ENCODE peak calls at places on chromosomes 6 and 20, in nine cellular contexts. One of them, this sample, is unnamed.
A peak's percentile ranks its signal among the peaks of the same experiment; 100 is the strongest.

GRCh38 chr20:34987288-34988175 is 31.9 kb downstream of the MYH7B start:
- DNase-seq in IMR-90: no peak
- DNase-seq in endothelial cell of umbilical vein: no peak
- DNase-seq in body of pancreas: no peak
- DNase-seq in erythroblast: no peak
- DNase-seq in GM12878: no peak
- DNase-seq in right lobe of liver: peak; percentile 47
- DNase-seq in GM12892: no peak
- DNase-seq in H54: no peak
- DNase-seq in this sample: no peak

GRCh38 chr6:135012764-135013163 is 41.9 kb downstream of the HBS1L start:
- DNase-seq in IMR-90: peak; percentile 84
- DNase-seq in endothelial cell of umbilical vein: no peak
- DNase-seq in body of pancreas: no peak
- DNase-seq in erythroblast: no peak
- DNase-seq in GM12878: no peak
- DNase-seq in right lobe of liver: no peak
- DNase-seq in GM12892: no peak
- DNase-seq in H54: no peak
- DNase-seq in this sample: no peak

GRCh38 chr6:63537126-63537958 is 34.9 kb upstream of the LOC128125822 start:
- DNase-seq in IMR-90: no peak
- DNase-seq in endothelial cell of umbilical vein: no peak
- DNase-seq in body of pancreas: no peak
- DNase-seq in erythroblast: no peak
- DNase-seq in GM12878: peak; percentile 36
- DNase-seq in right lobe of liver: no peak
- DNase-seq in GM12892: no peak
- DNase-seq in H54: no peak
- DNase-seq in this sample: no peak

GRCh38 chr6:142357879-142358278 is 56.1 kb downstream of the ADGRG6 start:
- DNase-seq in IMR-90: peak; percentile 71
- DNase-seq in endothelial cell of umbilical vein: no peak
- DNase-seq in body of pancreas: no peak
- DNase-seq in erythroblast: no peak
- DNase-seq in GM12878: no peak
- DNase-seq in right lobe of liver: no peak
- DNase-seq in GM12892: no peak
- DNase-seq in H54: no peak
- DNase-seq in this sample: no peak

GRCh38 chr6:143225929-143226328 is 165.2 kb downstream of the AIG1 start:
- DNase-seq in IMR-90: no peak
- DNase-seq in endothelial cell of umbilical vein: no peak
- DNase-seq in body of pancreas: no peak
- DNase-seq in erythroblast: no peak
- DNase-seq in GM12878: no peak
- DNase-seq in right lobe of liver: no peak
- DNase-seq in GM12892: no peak
- DNase-seq in H54: no peak
- DNase-seq in this sample: no peak

GRCh38 chr6:169854813-169855212 is 103.4 kb downstream of the ERMARD start:
- DNase-seq in IMR-90: no peak
- DNase-seq in endothelial cell of umbilical vein: no peak
- DNase-seq in body of pancreas: no peak
- DNase-seq in erythroblast: no peak
- DNase-seq in GM12878: no peak
- DNase-seq in right lobe of liver: no peak
- DNase-seq in GM12892: no peak
- DNase-seq in H54: no peak
- DNase-seq in this sample: peak; percentile 10

GRCh38 chr6:35181313-35181932 is 32.3 kb upstream of the SCUBE3 start:
- DNase-seq in IMR-90: peak; percentile 64
- DNase-seq in endothelial cell of umbilical vein: no peak
- DNase-seq in body of pancreas: no peak
- DNase-seq in erythroblast: no peak
- DNase-seq in GM12878: no peak
- DNase-seq in right lobe of liver: no peak
- DNase-seq in GM12892: no peak
- DNase-seq in H54: no peak
- DNase-seq in this sample: no peak

GRCh38 chr6:81376745-81377144 is 375.7 kb downstream of the TENT5A start:
- DNase-seq in IMR-90: no peak
- DNase-seq in endothelial cell of umbilical vein: no peak
- DNase-seq in body of pancreas: no peak
- DNase-seq in erythroblast: no peak
- DNase-seq in GM12878: no peak
- DNase-seq in right lobe of liver: no peak
- DNase-seq in GM12892: no peak
- DNase-seq in H54: no peak
- DNase-seq in this sample: no peak

GRCh38 chr20:63086421-63087235 is 79.9 kb upstream of the BHLHE23 start:
- DNase-seq in IMR-90: no peak
- DNase-seq in endothelial cell of umbilical vein: no peak
- DNase-seq in body of pancreas: no peak
- DNase-seq in erythroblast: no peak
- DNase-seq in GM12878: no peak
- DNase-seq in right lobe of liver: peak; percentile 45
- DNase-seq in GM12892: no peak
- DNase-seq in H54: no peak
- DNase-seq in this sample: no peak

GRCh38 chr20:12924126-12924525 is 84.6 kb upstream of the SPTLC3 start:
- DNase-seq in IMR-90: no peak
- DNase-seq in endothelial cell of umbilical vein: no peak
- DNase-seq in body of pancreas: no peak
- DNase-seq in erythroblast: no peak
- DNase-seq in GM12878: no peak
- DNase-seq in right lobe of liver: no peak
- DNase-seq in GM12892: no peak
- DNase-seq in H54: no peak
- DNase-seq in this sample: no peak

GRCh38 chr6:73481969-73482368 is 20.4 kb downstream of the MTO1 start:
- DNase-seq in IMR-90: no peak
- DNase-seq in endothelial cell of umbilical vein: no peak
- DNase-seq in body of pancreas: no peak
- DNase-seq in erythroblast: no peak
- DNase-seq in GM12878: no peak
- DNase-seq in right lobe of liver: no peak
- DNase-seq in GM12892: no peak
- DNase-seq in H54: no peak
- DNase-seq in this sample: no peak

GRCh38 chr6:138357928-138358327 is 19.8 kb upstream of the SMIM28 start:
- DNase-seq in IMR-90: no peak
- DNase-seq in endothelial cell of umbilical vein: no peak
- DNase-seq in body of pancreas: no peak
- DNase-seq in erythroblast: no peak
- DNase-seq in GM12878: no peak
- DNase-seq in right lobe of liver: no peak
- DNase-seq in GM12892: no peak
- DNase-seq in H54: no peak
- DNase-seq in this sample: no peak

GRCh38 chr20:50395258-50395729 is 114.9 kb upstream of the PTPN1 start:
- DNase-seq in IMR-90: peak; percentile 34
- DNase-seq in endothelial cell of umbilical vein: no peak
- DNase-seq in body of pancreas: peak; percentile 85
- DNase-seq in erythroblast: no peak
- DNase-seq in GM12878: no peak
- DNase-seq in right lobe of liver: peak; percentile 94
- DNase-seq in GM12892: no peak
- DNase-seq in H54: peak; percentile 56
- DNase-seq in this sample: peak; percentile 89
- TF ChIP-seq POLR2A in IMR-90: no peak
- TF ChIP-seq POLR2A in endothelial cell of umbilical vein: no peak
- TF ChIP-seq POLR2A in body of pancreas: peak; percentile 13
- TF ChIP-seq POLR2A in erythroblast: no peak
- TF ChIP-seq POLR2A in GM12878: no peak
- TF ChIP-seq POLR2A in right lobe of liver: peak; percentile 72
- TF ChIP-seq POLR2A in GM12892: no peak
- TF ChIP-seq POLR2A in H54: no peak
- TF ChIP-seq POLR2A in this sample: no peak

GRCh38 chr20:54174452-54175175 is 828 bp upstream of the CYP24A1 start:
- DNase-seq in IMR-90: no peak
- DNase-seq in endothelial cell of umbilical vein: no peak
- DNase-seq in body of pancreas: no peak
- DNase-seq in erythroblast: no peak
- DNase-seq in GM12878: no peak
- DNase-seq in right lobe of liver: no peak
- DNase-seq in GM12892: no peak
- DNase-seq in H54: no peak
- DNase-seq in this sample: no peak
- TF ChIP-seq POLR2A in IMR-90: no peak
- TF ChIP-seq POLR2A in endothelial cell of umbilical vein: no peak
- TF ChIP-seq POLR2A in body of pancreas: no peak
- TF ChIP-seq POLR2A in erythroblast: no peak
- TF ChIP-seq POLR2A in GM12878: no peak
- TF ChIP-seq POLR2A in right lobe of liver: no peak
- TF ChIP-seq POLR2A in GM12892: no peak
- TF ChIP-seq POLR2A in H54: no peak
- TF ChIP-seq POLR2A in this sample: no peak

GRCh38 chr20:10436053-10436699 is 1.1 kb downstream of the SLX4IP start:
- DNase-seq in IMR-90: no peak
- DNase-seq in endothelial cell of umbilical vein: no peak
- DNase-seq in body of pancreas: no peak
- DNase-seq in erythroblast: peak; percentile 26
- DNase-seq in GM12878: no peak
- DNase-seq in right lobe of liver: peak; percentile 61
- DNase-seq in GM12892: no peak
- DNase-seq in H54: no peak
- DNase-seq in this sample: no peak

GRCh38 chr20:10433623-10434466 is at the start of gene MKKS:
- DNase-seq in IMR-90: peak; percentile 91
- DNase-seq in endothelial cell of umbilical vein: peak; percentile 90
- DNase-seq in body of pancreas: peak; percentile 91
- DNase-seq in erythroblast: peak; percentile 95
- DNase-seq in GM12878: no peak
- DNase-seq in right lobe of liver: peak; percentile 94
- DNase-seq in GM12892: peak; percentile 66
- DNase-seq in H54: peak; percentile 64
- DNase-seq in this sample: peak; percentile 89

GRCh38 chr20:10433014-10433622 is 904 bp downstream of the MKKS start:
- DNase-seq in IMR-90: peak; percentile 7
- DNase-seq in endothelial cell of umbilical vein: peak; percentile 50
- DNase-seq in body of pancreas: no peak
- DNase-seq in erythroblast: no peak
- DNase-seq in GM12878: no peak
- DNase-seq in right lobe of liver: no peak
- DNase-seq in GM12892: no peak
- DNase-seq in H54: no peak
- DNase-seq in this sample: no peak

GRCh38 chr20:10434467-10434831 is 427 bp upstream of the MKKS start:
- DNase-seq in IMR-90: peak; percentile 99
- DNase-seq in endothelial cell of umbilical vein: peak; percentile 100
- DNase-seq in body of pancreas: peak; percentile 97
- DNase-seq in erythroblast: peak; percentile 96
- DNase-seq in GM12878: peak; percentile 87
- DNase-seq in right lobe of liver: peak; percentile 92
- DNase-seq in GM12892: peak; percentile 44
- DNase-seq in H54: peak; percentile 55
- DNase-seq in this sample: peak; percentile 94

DNA sequence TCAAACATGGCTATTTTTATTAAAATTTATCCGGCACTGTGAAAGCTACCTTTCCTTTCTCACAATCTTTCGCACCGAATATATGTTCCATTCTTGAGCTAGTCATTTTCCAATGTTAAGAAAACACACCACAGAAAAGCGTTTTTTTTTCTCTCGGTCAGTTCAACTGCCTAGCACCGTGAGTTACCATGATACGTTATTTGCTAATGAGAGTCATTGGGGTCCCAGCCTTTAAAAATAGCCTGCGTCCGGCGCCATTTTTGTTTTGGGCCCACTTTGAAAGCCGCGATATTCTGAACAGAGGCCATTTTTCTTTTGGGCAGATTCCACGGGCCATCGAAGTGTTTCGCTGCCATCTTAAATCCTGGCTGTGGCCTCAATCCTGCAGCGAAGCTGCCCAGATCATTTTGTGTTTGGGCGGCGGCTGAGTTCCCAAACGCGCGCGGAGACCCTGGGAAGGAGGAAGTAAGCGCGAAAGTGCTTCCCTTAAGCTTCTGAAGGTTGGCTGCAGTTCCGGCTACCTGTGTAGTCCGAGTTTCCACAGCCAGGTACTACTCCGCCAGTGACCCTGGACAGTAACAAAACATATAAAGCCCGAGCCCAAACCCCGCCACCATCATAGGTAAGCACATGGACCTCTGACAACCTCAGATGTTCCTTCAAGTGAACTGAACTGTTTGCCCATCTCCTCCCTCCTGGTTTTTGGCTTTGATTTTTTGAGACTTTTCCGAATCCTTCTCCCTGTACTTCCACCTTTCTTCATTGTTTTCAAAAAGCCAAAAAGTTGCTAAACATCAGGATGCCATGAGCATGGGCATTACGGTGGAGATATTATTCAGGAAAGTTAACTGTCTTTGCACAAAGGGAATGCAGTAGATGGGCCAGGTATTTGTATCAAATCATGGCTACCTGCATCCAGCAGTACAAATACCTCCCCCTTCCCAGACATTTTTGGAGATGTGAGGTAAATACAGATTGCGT is at the start of gene SLX4IP:
- DNase-seq in IMR-90: peak; percentile 95
- DNase-seq in endothelial cell of umbilical vein: peak; percentile 95
- DNase-seq in body of pancreas: peak; percentile 97
- DNase-seq in erythroblast: peak; percentile 95
- DNase-seq in GM12878: peak; percentile 88
- DNase-seq in right lobe of liver: peak; percentile 95
- DNase-seq in GM12892: peak; percentile 43
- DNase-seq in H54: peak; percentile 53
- DNase-seq in this sample: peak; percentile 94
- TF ChIP-seq POLR2A in IMR-90: no peak
- TF ChIP-seq POLR2A in endothelial cell of umbilical vein: peak; percentile 63
- TF ChIP-seq POLR2A in body of pancreas: peak; percentile 66
- TF ChIP-seq POLR2A in erythroblast: peak; percentile 75
- TF ChIP-seq POLR2A in GM12878: peak; percentile 81
- TF ChIP-seq POLR2A in right lobe of liver: peak; percentile 51
- TF ChIP-seq POLR2A in GM12892: peak; percentile 69
- TF ChIP-seq POLR2A in H54: peak; percentile 51
- TF ChIP-seq POLR2A in this sample: no peak

DNA sequence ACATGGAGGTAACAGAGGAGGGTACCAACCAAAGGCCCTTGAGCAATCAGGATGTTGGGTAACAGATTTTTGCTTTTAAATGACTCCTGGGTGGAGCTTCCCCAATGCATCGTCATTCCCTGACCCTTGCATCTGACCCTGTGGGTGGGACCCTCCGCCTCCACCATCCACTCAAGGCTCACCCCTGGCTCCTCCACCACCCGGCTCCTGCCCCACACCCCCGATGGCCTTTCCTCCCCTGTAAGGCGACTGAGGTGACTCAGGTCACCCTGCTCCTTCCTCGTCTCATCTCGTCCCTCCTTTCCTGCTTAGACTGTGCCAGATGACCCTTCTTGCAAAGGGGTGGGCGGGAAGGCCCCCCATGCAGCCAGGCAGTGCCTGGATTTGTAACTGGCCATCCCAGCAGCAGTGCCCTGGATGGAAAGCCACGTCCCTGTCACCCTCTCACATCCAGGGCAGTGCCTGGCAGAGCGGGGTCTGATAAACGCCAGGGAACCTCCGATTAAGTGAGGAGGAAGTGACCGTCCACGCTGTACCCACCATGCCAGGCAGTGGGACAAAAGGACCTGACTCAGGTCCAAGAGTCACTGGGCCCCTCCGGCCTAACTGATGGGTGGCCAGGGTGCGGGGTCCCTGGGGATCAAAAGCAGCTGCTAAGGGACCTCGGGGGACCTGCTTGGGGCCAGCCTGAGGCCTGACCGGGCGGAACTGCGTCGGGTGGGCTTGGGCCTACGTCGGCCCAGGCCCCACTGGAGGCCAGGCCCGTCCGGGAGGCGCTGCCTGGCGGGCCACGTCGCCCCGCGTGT is 624 bp upstream of the NPEPL1 start:
- DNase-seq in IMR-90: no peak
- DNase-seq in endothelial cell of umbilical vein: no peak
- DNase-seq in body of pancreas: peak; percentile 61
- DNase-seq in erythroblast: no peak
- DNase-seq in GM12878: no peak
- DNase-seq in right lobe of liver: peak; percentile 80
- DNase-seq in GM12892: no peak
- DNase-seq in H54: no peak
- DNase-seq in this sample: peak; percentile 41
- TF ChIP-seq POLR2A in IMR-90: no peak
- TF ChIP-seq POLR2A in endothelial cell of umbilical vein: no peak
- TF ChIP-seq POLR2A in body of pancreas: no peak
- TF ChIP-seq POLR2A in erythroblast: no peak
- TF ChIP-seq POLR2A in GM12878: no peak
- TF ChIP-seq POLR2A in right lobe of liver: no peak
- TF ChIP-seq POLR2A in GM12892: no peak
- TF ChIP-seq POLR2A in H54: no peak
- TF ChIP-seq POLR2A in this sample: no peak

This sample was measured in stomach.